ENCODE peak calls at places on chromosomes 13 and 19, in five cellular contexts. G, Y, B, H and C are unnamed samples.

GRCh38 chr13:32624441-32624840 is 38.2 kb downstream of the PDS5B start:
- DNase-seq in H (no peak), G (no peak), B (no peak), Y (no peak), C (no peak)

GRCh38 chr13:98066636-98067035 is 76.3 kb upstream of the FARP1 start:
- DNase-seq in G (no peak), B (no peak), Y (no peak), H (no peak), C (no peak)

GRCh38 chr13:88701551-88701950 is 1030.4 kb downstream of the SLITRK5 start:
- DNase-seq in H (no peak), B (no peak), Y (no peak), G (no peak), C (no peak)

GRCh38 chr13:51222510-51223283 is 499 bp downstream of the FAM124A start:
- DNase-seq in Y (peak; percentile 12), G (no peak), H (no peak), B (no peak), C (no peak)

GRCh38 chr13:48414501-48414900 is 1.6 kb upstream of the LPAR6 start:
- DNase-seq in Y (no peak), B (no peak), G (no peak), H (no peak), C (no peak)

GRCh38 chr19:18782559-18783225 is 8.4 kb downstream of the COMP start:
- DNase-seq in G (no peak), B (no peak), H (no peak), Y (no peak), C (no peak)

GRCh38 chr13:112113355-112113754 is 46.4 kb downstream of the SOX1 start:
- DNase-seq in H (no peak), G (no peak), B (no peak), Y (no peak), C (no peak)

GRCh38 chr19:47187797-47188196 is 43.2 kb downstream of the BBC3 start:
- DNase-seq in G (no peak), B (no peak), Y (no peak), H (no peak), C (no peak)

GRCh38 chr19:5403968-5404640 is 51.1 kb upstream of the ZNRF4 start:
- DNase-seq in G (peak; percentile 87), H (peak; percentile 90), Y (peak; percentile 61), B (peak; percentile 70), C (peak; percentile 77)

GRCh38 chr19:46016426-46017094 is 6.3 kb downstream of the PGLYRP1 start:
- DNase-seq in H (peak; percentile 83), G (peak; percentile 89), Y (peak; percentile 84), B (peak; percentile 85), C (peak; percentile 85)
- TF ChIP-seq CTCF in H (peak; percentile 89), G (peak; percentile 82), Y (peak; percentile 74), B (peak; percentile 34), C (peak; percentile 69)

GRCh38 chr19:38841787-38842438 is 7.9 kb downstream of the HNRNPL start:
- DNase-seq in B (no peak), G (no peak), Y (peak; percentile 6), H (no peak), C (no peak)
- H3K27ac ChIP-seq in B (peak overlapping the region; percentile 78), G (no peak overlapping the region), Y (no peak overlapping the region), H (no peak overlapping the region), C (peak overlapping the region; percentile 60)

GRCh38 chr13:37531054-37531453 is 67.5 kb downstream of the POSTN start:
- DNase-seq in H (no peak), B (no peak), Y (no peak), G (no peak), C (no peak)

GRCh38 chr13:37539176-37539575 is 59.4 kb downstream of the POSTN start:
- DNase-seq in G (no peak), Y (no peak), H (no peak), B (no peak), C (no peak)

GRCh38 chr13:37534181-37534580 is 64.4 kb downstream of the POSTN start:
- DNase-seq in G (no peak), B (no peak), H (no peak), Y (no peak), C (no peak)
- TF ChIP-seq POLR2A in G (no peak), B (no peak), H (no peak), Y (no peak), C (no peak)

GRCh38 chr19:44752816-44753618 is 4.5 kb downstream of the BCL3 start:
- DNase-seq in B (peak; percentile 95), Y (peak; percentile 93), G (peak; percentile 95), H (peak; percentile 88), C (peak; percentile 90)
- TF ChIP-seq CTCF in B (no peak), Y (no peak), G (peak; percentile 14), H (no peak), C (no peak)

GRCh38 chr13:49932868-49933267 is 3.3 kb downstream of the SPRYD7 start:
- DNase-seq in G (no peak), Y (no peak), H (no peak), B (no peak), C (no peak)

GRCh38 chr13:49935171-49936084 is 712 bp downstream of the SPRYD7 start:
- DNase-seq in B (peak; percentile 33), H (peak; percentile 61), G (no peak), Y (peak; percentile 30), C (no peak)

GRCh38 chr13:49932066-49932465 is 4.1 kb downstream of the SPRYD7 start:
- DNase-seq in B (no peak), H (no peak), Y (no peak), G (no peak), C (no peak)

GRCh38 chr13:49936085-49936942 is at the start of gene SPRYD7:
- DNase-seq in G (peak; percentile 99), H (peak; percentile 98), Y (peak; percentile 50), B (peak; percentile 98), C (peak; percentile 99)

GRCh38 chr13:49933511-49933910 is 2.6 kb downstream of the SPRYD7 start:
- DNase-seq in B (no peak), G (no peak), Y (no peak), H (no peak), C (no peak)
- H3K27ac ChIP-seq in B (no peak overlapping the region), G (no peak overlapping the region), Y (no peak overlapping the region), H (no peak overlapping the region), C (no peak overlapping the region)

DNA sequence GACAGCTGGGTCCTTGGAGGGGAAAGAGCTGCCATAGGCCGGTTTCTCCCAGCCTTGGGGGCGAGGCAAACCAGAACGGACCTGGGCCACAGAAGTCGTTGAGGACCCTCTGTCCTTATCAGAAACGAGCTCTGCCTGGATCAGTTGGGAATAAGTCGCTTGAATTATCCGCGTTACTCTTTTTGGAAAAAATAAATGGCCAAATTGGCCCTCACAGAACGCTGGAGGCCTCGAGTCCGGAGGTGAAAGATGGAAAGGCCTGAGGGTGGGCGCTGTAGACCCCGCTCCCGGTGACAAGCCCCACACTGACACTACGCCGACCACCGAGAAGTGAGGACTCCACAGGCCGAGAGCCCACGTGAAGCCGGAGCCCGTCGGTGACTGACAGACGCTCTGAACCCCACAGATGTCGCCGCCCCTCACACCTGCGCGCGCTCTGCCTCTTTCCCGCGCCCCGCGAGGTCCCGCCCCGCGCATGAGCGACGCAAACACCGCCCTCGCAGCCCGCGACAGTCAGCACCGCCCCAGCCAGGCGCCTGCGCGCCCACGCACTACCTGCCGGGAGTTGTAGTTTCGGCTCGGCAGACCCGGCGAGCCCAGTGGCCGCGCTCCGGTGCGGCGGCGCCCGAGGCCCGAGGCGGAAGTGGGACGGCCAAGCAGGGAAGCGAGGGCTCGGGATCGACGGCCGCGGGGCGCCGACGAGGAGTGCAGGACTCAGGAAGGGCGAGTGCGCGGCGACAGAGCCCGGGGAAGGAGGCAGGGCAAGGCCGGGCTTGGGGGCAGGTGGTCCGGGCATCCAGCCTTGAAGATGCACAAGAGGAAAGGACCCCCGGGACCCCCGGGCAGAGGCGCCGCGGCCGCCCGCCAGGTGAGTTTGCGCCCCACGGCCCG is at the start of the genes BRME1 and CC2D1A:
- DNase-seq in Y (peak; percentile 84), G (peak; percentile 97), B (peak; percentile 96), H (peak; percentile 91), C (peak; percentile 96)
- TF ChIP-seq POLR2A in Y (peak; percentile 68), G (no peak), B (no peak), H (peak; percentile 38), C (no peak)

DNA sequence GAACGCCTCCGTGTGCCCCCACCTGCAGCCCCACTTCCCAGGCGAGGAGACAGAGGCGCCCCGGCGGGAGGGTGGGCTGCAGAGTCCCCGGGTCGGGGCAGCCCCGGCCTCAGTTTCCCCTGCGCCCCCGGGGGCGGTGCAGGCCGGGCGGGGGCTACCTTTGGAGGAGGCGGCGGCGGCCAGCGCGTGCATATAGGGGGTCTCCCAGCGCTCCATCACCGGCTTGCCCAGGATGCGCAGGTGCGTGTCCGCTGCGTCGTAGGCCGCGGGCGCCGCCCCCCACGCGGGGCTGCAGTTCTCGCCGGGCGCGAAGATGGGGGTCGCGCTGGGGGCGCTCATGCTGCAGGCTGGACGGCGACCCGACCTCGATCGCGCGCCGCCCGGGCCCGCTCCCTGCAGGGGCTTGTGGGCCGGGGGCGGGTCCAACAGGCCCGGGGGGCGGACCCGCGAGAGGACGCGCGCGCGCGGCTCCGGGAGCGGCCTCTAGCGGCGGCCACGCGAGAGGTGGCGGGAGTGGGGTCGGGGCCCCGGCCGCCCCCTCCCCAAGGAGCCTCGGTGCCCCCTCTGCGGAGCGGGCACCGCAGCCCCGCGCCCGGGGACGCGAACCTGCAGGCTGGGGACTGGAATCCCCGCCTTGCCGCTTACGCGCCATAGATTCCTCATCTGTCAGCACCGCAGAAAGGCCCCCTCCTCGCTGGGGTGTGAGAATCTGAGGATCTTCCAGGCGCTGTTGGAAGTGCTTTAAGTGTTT is at the start of gene GAMT:
- DNase-seq in H (no peak), Y (no peak), B (no peak), G (peak; percentile 79), C (peak; percentile 55)
- TF ChIP-seq CTCF in H (peak; percentile 50), Y (peak; percentile 60), B (peak; percentile 3), G (peak; percentile 20), C (no peak)

DNA sequence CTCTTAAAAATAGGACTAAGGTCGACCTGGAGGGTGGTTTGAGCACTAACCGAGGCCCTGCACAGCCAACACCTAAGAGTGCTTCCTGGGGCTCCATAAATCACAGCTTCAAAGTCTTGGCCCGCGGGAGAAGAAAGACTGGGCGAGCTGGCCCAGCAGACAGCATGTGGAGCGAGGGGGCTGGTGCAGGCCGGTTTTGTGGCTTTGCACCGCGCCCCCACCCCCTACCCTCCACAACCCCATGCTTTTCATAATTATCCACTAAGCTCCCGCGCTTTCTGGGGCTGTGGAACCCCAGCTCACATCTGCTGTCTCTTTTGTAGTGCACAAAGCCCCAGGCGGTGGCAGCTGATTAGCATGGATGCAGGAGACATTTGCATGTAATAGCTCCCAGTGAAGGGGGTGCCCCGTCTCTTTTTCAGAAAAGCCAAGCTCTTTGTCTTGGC is 17.1 kb downstream of the CARM1 start:
- DNase-seq in H (no peak), B (no peak), G (no peak), Y (no peak), C (no peak)
- H3K27ac ChIP-seq in H (no peak overlapping the region), B (no peak overlapping the region), G (no peak overlapping the region), Y (no peak overlapping the region), C (no peak overlapping the region)